ENCODE peak calls at places on chromosomes 11 and 22, in ten cellular contexts. One of them, this sample, is unnamed.

GRCh38 chr11:64841592-64842365 is 2.7 kb downstream of the CDC42BPG start:
- DNase-seq in CD4-positive, CD25-positive, alpha-beta regulatory T cell: no peak
- DNase-seq in RWPE1: peak
- DNase-seq in ACHN: no peak
- DNase-seq in stomach: no peak
- DNase-seq in caudate nucleus: no peak
- DNase-seq in thoracic aorta: no peak
- DNase-seq in GM10248: no peak
- DNase-seq in stimulated activated CD4-positive, alpha-beta T cell treated with anti-CD3 and anti-CD28 coated beads, Interleukin-15, amount 100 ng/mL, for 24 hours: no peak
- DNase-seq in activated CD8-positive, alpha-beta T cell treated with anti-CD3 and anti-CD28 coated beads for 36 hours: no peak
- DNase-seq in this sample: peak

GRCh38 chr22:19044381-19044780 is 77.8 kb downstream of the DGCR2 start:
- DNase-seq in CD4-positive, CD25-positive, alpha-beta regulatory T cell: no peak
- DNase-seq in RWPE1: no peak
- DNase-seq in ACHN: no peak
- DNase-seq in stomach: no peak
- DNase-seq in caudate nucleus: no peak
- DNase-seq in thoracic aorta: no peak
- DNase-seq in GM10248: no peak
- DNase-seq in stimulated activated CD4-positive, alpha-beta T cell treated with anti-CD3 and anti-CD28 coated beads, Interleukin-15, amount 100 ng/mL, for 24 hours: no peak
- DNase-seq in activated CD8-positive, alpha-beta T cell treated with anti-CD3 and anti-CD28 coated beads for 36 hours: no peak
- DNase-seq in this sample: no peak

GRCh38 chr11:74877132-74877531 is 71.8 kb downstream of the XRRA1 start:
- DNase-seq in CD4-positive, CD25-positive, alpha-beta regulatory T cell: peak
- DNase-seq in RWPE1: no peak
- DNase-seq in ACHN: peak
- DNase-seq in stomach: no peak
- DNase-seq in caudate nucleus: no peak
- DNase-seq in thoracic aorta: no peak
- DNase-seq in GM10248: no peak
- DNase-seq in stimulated activated CD4-positive, alpha-beta T cell treated with anti-CD3 and anti-CD28 coated beads, Interleukin-15, amount 100 ng/mL, for 24 hours: no peak
- DNase-seq in activated CD8-positive, alpha-beta T cell treated with anti-CD3 and anti-CD28 coated beads for 36 hours: peak
- DNase-seq in this sample: peak

GRCh38 chr11:61494341-61495038 is 14.1 kb upstream of the LRRC10B start:
- DNase-seq in CD4-positive, CD25-positive, alpha-beta regulatory T cell: no peak
- DNase-seq in RWPE1: no peak
- DNase-seq in ACHN: no peak
- DNase-seq in stomach: no peak
- DNase-seq in caudate nucleus: no peak
- DNase-seq in thoracic aorta: no peak
- DNase-seq in GM10248: no peak
- DNase-seq in stimulated activated CD4-positive, alpha-beta T cell treated with anti-CD3 and anti-CD28 coated beads, Interleukin-15, amount 100 ng/mL, for 24 hours: no peak
- DNase-seq in activated CD8-positive, alpha-beta T cell treated with anti-CD3 and anti-CD28 coated beads for 36 hours: no peak
- DNase-seq in this sample: no peak

GRCh38 chr22:20128902-20129746 is 2.5 kb upstream of the ZDHHC8 start:
- DNase-seq in CD4-positive, CD25-positive, alpha-beta regulatory T cell: peak
- DNase-seq in RWPE1: no peak
- DNase-seq in ACHN: peak
- DNase-seq in stomach: peak
- DNase-seq in caudate nucleus: no peak
- DNase-seq in thoracic aorta: no peak
- DNase-seq in GM10248: no peak
- DNase-seq in stimulated activated CD4-positive, alpha-beta T cell treated with anti-CD3 and anti-CD28 coated beads, Interleukin-15, amount 100 ng/mL, for 24 hours: peak
- DNase-seq in activated CD8-positive, alpha-beta T cell treated with anti-CD3 and anti-CD28 coated beads for 36 hours: peak
- DNase-seq in this sample: peak

GRCh38 chr11:68146010-68146540 is 24.9 kb upstream of the CHKA start:
- DNase-seq in CD4-positive, CD25-positive, alpha-beta regulatory T cell: no peak
- DNase-seq in RWPE1: no peak
- DNase-seq in ACHN: no peak
- DNase-seq in stomach: peak
- DNase-seq in caudate nucleus: no peak
- DNase-seq in thoracic aorta: no peak
- DNase-seq in GM10248: no peak
- DNase-seq in stimulated activated CD4-positive, alpha-beta T cell treated with anti-CD3 and anti-CD28 coated beads, Interleukin-15, amount 100 ng/mL, for 24 hours: no peak
- DNase-seq in activated CD8-positive, alpha-beta T cell treated with anti-CD3 and anti-CD28 coated beads for 36 hours: no peak
- DNase-seq in this sample: no peak

GRCh38 chr11:75547617-75548054 is 14.4 kb upstream of the SERPINH1 start:
- DNase-seq in CD4-positive, CD25-positive, alpha-beta regulatory T cell: no peak
- DNase-seq in RWPE1: peak
- DNase-seq in ACHN: peak
- DNase-seq in stomach: peak
- DNase-seq in caudate nucleus: no peak
- DNase-seq in thoracic aorta: no peak
- DNase-seq in GM10248: peak
- DNase-seq in stimulated activated CD4-positive, alpha-beta T cell treated with anti-CD3 and anti-CD28 coated beads, Interleukin-15, amount 100 ng/mL, for 24 hours: peak
- DNase-seq in activated CD8-positive, alpha-beta T cell treated with anti-CD3 and anti-CD28 coated beads for 36 hours: peak
- DNase-seq in this sample: peak

GRCh38 chr11:7469351-7469865 is 15.9 kb upstream of the OLFML1 start:
- DNase-seq in CD4-positive, CD25-positive, alpha-beta regulatory T cell: no peak
- DNase-seq in RWPE1: no peak
- DNase-seq in ACHN: no peak
- DNase-seq in stomach: no peak
- DNase-seq in caudate nucleus: no peak
- DNase-seq in thoracic aorta: no peak
- DNase-seq in GM10248: no peak
- DNase-seq in stimulated activated CD4-positive, alpha-beta T cell treated with anti-CD3 and anti-CD28 coated beads, Interleukin-15, amount 100 ng/mL, for 24 hours: no peak
- DNase-seq in activated CD8-positive, alpha-beta T cell treated with anti-CD3 and anti-CD28 coated beads for 36 hours: no peak
- DNase-seq in this sample: peak

GRCh38 chr11:132782102-132782501 is 750.2 kb downstream of the OPCML start:
- DNase-seq in CD4-positive, CD25-positive, alpha-beta regulatory T cell: no peak
- DNase-seq in RWPE1: no peak
- DNase-seq in ACHN: no peak
- DNase-seq in stomach: no peak
- DNase-seq in caudate nucleus: no peak
- DNase-seq in thoracic aorta: no peak
- DNase-seq in GM10248: no peak
- DNase-seq in stimulated activated CD4-positive, alpha-beta T cell treated with anti-CD3 and anti-CD28 coated beads, Interleukin-15, amount 100 ng/mL, for 24 hours: no peak
- DNase-seq in activated CD8-positive, alpha-beta T cell treated with anti-CD3 and anti-CD28 coated beads for 36 hours: no peak
- DNase-seq in this sample: no peak